ENCODE peak calls at places on chromosomes 2 and 18, in eight cellular contexts. Z is BE2C; R is right cardiac atrium; T is CD8-positive, alpha-beta T cell; E is mammary epithelial cell; I is lower lobe of right lung; C is neuronal stem cell; B is HCT116. L is an unnamed sample. For H3K27me3 and H3K4me1, the result is how much of the 10 kb centered on the place peaks cover.

GRCh38 chr18:60684843-60685513 is 312.4 kb upstream of the MC4R start:
- DNase-seq in E (peak), C (no peak), I (no peak), Z (no peak), T (no peak), B (peak), R (no peak), L (no peak)

GRCh38 chr2:214881647-214882205 is 72.2 kb upstream of the BARD1 start:
- DNase-seq in I (no peak), E (no peak), B (no peak), T (no peak), C (no peak), Z (no peak), R (no peak), L (peak)

GRCh38 chr2:96555146-96555610 is 18.6 kb downstream of the ARID5A start:
- DNase-seq in T (no peak), I (no peak), E (no peak), Z (no peak), R (no peak), B (no peak), C (no peak), L (no peak)

GRCh38 chr2:224909885-224910517 is 132.3 kb downstream of the DOCK10 start:
- DNase-seq in B (no peak), C (no peak), R (peak), T (no peak), I (peak), Z (no peak), E (peak), L (peak)

GRCh38 chr2:159903404-159904126 is 105.6 kb upstream of the CD302 start:
- DNase-seq in I (peak), T (peak), B (no peak), C (no peak), Z (no peak), R (no peak), E (no peak), L (no peak)

GRCh38 chr2:165804719-165805118 is 10.7 kb upstream of the GALNT3 start:
- DNase-seq in R (no peak), T (no peak), Z (no peak), B (no peak), C (no peak), E (peak), I (no peak), L (no peak)

GRCh38 chr2:233209978-233210680 is 41.3 kb upstream of the ATG16L1 start:
- DNase-seq in B (no peak), T (no peak), C (no peak), R (no peak), I (no peak), E (no peak), Z (no peak), L (no peak)

GRCh38 chr2:97712693-97713295 is 582 bp upstream of the ZAP70 start:
- DNase-seq in C (no peak), I (no peak), T (peak), E (no peak), B (no peak), Z (no peak), R (no peak), L (no peak)

GRCh38 chr2:85410584-85411404 is 628 bp upstream of the CAPG start:
- DNase-seq in B (no peak), R (no peak), E (peak), C (no peak), I (no peak), Z (no peak), T (no peak), L (no peak)

GRCh38 chr2:205822578-205822977 is 140.3 kb downstream of the NRP2 start:
- DNase-seq in R (no peak), C (no peak), T (no peak), I (no peak), B (no peak), Z (no peak), E (peak), L (no peak)

GRCh38 chr2:72915907-72916742 is 1.2 kb upstream of the EMX1 start:
- DNase-seq in I (no peak), B (no peak), T (peak), R (no peak), Z (peak), C (peak), E (peak), L (peak)

GRCh38 chr2:54979645-54980044 is 70.6 kb downstream of the RTN4 start:
- DNase-seq in E (peak), I (no peak), B (no peak), Z (no peak), C (no peak), T (no peak), R (no peak), L (no peak)

GRCh38 chr2:179377296-179377695 is 112.7 kb upstream of the SESTD1 start:
- DNase-seq in T (no peak), E (no peak), B (no peak), I (no peak), Z (no peak), R (no peak), C (no peak), L (no peak)

GRCh38 chr2:30359644-30360167 is 87.3 kb upstream of the LCLAT1 start:
- DNase-seq in E (no peak), B (no peak), C (no peak), R (peak), T (no peak), I (peak), Z (peak), L (peak)

GRCh38 chr2:198883604-198884003 is 574.1 kb downstream of the SATB2 start:
- DNase-seq in R (no peak), C (no peak), E (peak), Z (no peak), I (no peak), B (no peak), T (no peak), L (no peak)

GRCh38 chr18:59835656-59836379 is 64.0 kb upstream of the PMAIP1 start:
- DNase-seq in Z (no peak), C (no peak), T (no peak), B (no peak), I (no peak), R (no peak), E (no peak), L (no peak)

GRCh38 chr2:100846716-100847115 is 26.8 kb downstream of the NPAS2 start:
- DNase-seq in I (no peak), Z (no peak), B (no peak), E (no peak), C (no peak), R (no peak), T (no peak), L (no peak)

GRCh38 chr2:100844514-100844913 is 24.6 kb downstream of the NPAS2 start:
- DNase-seq in B (no peak), Z (no peak), C (no peak), E (no peak), T (no peak), R (no peak), I (no peak), L (no peak)

GRCh38 chr2:100840519-100840918 is 20.6 kb downstream of the NPAS2 start:
- DNase-seq in E (no peak), Z (no peak), I (no peak), T (no peak), B (no peak), C (no peak), R (no peak), L (no peak)

GRCh38 chr2:100845141-100845991 is 25.4 kb downstream of the NPAS2 start:
- DNase-seq in C (no peak), B (no peak), Z (no peak), E (no peak), R (peak), T (no peak), I (no peak), L (no peak)

DNA sequence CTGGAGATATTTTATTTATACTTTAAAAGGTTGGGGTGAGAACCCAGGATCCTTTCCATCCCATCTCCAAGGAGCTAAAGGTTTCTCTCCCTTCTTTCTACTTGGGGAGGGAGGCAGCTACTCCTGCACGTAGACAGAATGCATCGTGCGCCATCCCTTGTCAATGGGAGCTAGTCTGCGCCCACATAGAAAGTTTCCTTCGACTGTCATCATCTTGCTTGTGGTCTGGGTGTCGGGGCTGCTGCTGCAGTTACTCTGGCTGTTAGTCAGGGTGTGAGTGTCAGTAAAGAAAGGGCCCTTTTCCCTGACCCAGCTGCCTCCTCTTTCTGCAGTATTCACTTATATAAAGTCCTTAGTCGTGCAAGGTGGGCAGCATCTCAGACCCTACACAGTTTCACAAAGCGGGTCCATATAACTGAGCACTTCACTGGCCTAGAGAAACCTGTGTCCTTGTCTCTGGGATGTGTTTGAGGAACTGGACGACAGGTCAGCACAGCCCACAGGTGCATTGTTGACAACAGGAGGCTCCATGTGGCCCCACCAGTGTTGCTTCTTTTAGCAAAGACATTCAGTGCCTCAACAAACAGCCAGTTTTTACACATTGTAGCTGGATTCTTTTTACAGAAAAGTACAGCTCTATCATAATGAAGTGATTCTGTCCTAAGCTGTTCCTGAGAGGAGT is 22.4 kb downstream of the NPAS2 start:
- DNase-seq in Z (no peak), T (no peak), E (no peak), R (no peak), B (no peak), I (no peak), C (no peak), L (no peak)
- H3K27me3 ChIP-seq in Z (under half), T (under half), E (under half), R (under half), B (under half), I (under half), C (under half), L (under half)

GRCh38 chr2:109109342-109109741 is 19.7 kb upstream of the SH3RF3 start:
- DNase-seq in B (no peak), R (no peak), C (no peak), I (no peak), T (no peak), Z (no peak), E (no peak), L (no peak)
- H3K4me1 ChIP-seq in B (under half), R (under half), C (under half), I (under half), T (under half), Z (under half), E (under half), L (under half)

GRCh38 chr2:46811379-46812310 is 104.0 kb downstream of the MCFD2 start:
- DNase-seq in R (no peak), T (no peak), C (no peak), E (no peak), I (no peak), Z (no peak), B (no peak), L (no peak)
- H3K27me3 ChIP-seq in R (under half), T (under half), C (under half), E (under half), I (under half), Z (under half), B (under half), L (under half)

GRCh38 chr2:28664120-28664842 is 87.3 kb upstream of the PPP1CB start:
- DNase-seq in T (no peak), B (no peak), Z (peak), R (no peak), I (no peak), E (no peak), C (no peak), L (peak)
- H3K4me1 ChIP-seq in T (under half), B (under half), Z (under half), R (under half), I (under half), E (under half), C (under half), L (under half)

GRCh38 chr2:3459185-3460015 is 59.9 kb downstream of the ADI1 start:
- DNase-seq in B (no peak), T (no peak), C (no peak), R (peak), Z (no peak), E (no peak), I (peak), L (peak)

GRCh38 chr2:3462493-3463104 is 56.7 kb downstream of the ADI1 start:
- DNase-seq in B (no peak), E (no peak), T (no peak), R (no peak), Z (peak), I (peak), C (no peak), L (no peak)

GRCh38 chr2:3460161-3460560 is 59.2 kb downstream of the ADI1 start:
- DNase-seq in E (no peak), R (no peak), T (no peak), I (no peak), B (no peak), Z (no peak), C (no peak), L (no peak)

GRCh38 chr2:3461781-3462492 is 57.4 kb downstream of the ADI1 start:
- DNase-seq in B (peak), Z (peak), E (peak), T (peak), R (no peak), I (peak), C (peak), L (peak)

GRCh38 chr2:3460831-3461544 is 58.3 kb downstream of the ADI1 start:
- DNase-seq in I (peak), C (no peak), E (no peak), T (no peak), R (no peak), B (no peak), Z (no peak), L (no peak)
- H3K27me3 ChIP-seq in I (under half), C (under half), E (under half), T (under half), R (under half), B (under half), Z (under half), L (under half)

GRCh38 chr2:127103243-127104165 is 3.5 kb downstream of the BIN1 start:
- DNase-seq in R (no peak), C (no peak), I (no peak), T (no peak), E (no peak), Z (no peak), B (no peak), L (peak)

GRCh38 chr2:127104166-127104660 is 2.7 kb downstream of the BIN1 start:
- DNase-seq in E (no peak), T (no peak), C (no peak), I (no peak), Z (no peak), B (no peak), R (no peak), L (no peak)

GRCh38 chr2:127101048-127101611 is 5.8 kb downstream of the BIN1 start:
- DNase-seq in B (no peak), E (no peak), T (no peak), Z (no peak), R (no peak), I (no peak), C (no peak), L (no peak)

GRCh38 chr2:127101756-127102463 is 5.0 kb downstream of the BIN1 start:
- DNase-seq in T (no peak), C (no peak), R (no peak), Z (no peak), I (peak), B (no peak), E (no peak), L (no peak)

DNA sequence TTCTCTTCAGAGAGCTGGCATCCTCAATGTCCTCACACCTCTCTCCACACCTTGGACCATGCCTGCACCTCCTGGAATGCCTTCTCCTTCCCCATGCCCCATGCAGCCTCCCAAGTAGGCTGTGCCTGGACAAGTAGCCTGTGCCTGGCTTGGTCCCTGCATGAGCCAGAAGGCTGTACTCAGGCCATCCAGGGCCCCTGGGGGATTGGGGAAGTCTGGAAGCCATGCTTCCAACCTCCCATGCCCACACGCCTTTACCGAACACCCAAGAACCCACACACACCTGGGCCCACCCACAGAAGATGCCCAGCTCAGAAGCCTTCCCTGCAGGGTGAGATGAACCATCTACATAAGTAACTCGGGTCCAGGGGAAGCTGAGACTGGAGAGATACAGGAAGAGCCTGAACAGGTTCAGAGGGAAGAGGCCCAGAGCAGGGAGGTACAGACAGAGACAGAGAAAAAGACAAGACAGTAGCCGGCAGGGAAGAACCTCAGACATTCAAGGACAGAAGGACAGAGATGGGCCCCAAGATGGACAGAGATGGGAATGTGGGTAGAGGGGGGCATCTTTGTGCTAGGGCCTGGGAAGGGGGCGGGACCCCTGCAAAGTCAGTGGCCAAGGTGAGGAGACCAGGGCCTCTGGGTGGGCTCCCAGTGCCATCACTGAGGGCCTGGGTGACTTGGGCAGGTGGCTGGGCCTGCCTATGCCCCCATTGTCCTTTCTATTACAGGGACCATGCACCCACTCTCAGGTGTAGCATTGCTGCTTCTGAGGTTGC is 4.3 kb downstream of the BIN1 start:
- DNase-seq in T (no peak), C (no peak), B (no peak), I (peak), Z (no peak), E (no peak), R (no peak), L (no peak)
- H3K4me1 ChIP-seq in T (under half), C (under half), B (under half), I (under half), Z (under half), E (under half), R (under half), L (half or more)

GRCh38 chr2:9215680-9216079 is 9.1 kb downstream of the ASAP2 start:
- DNase-seq in R (no peak), I (no peak), Z (no peak), B (no peak), E (no peak), C (no peak), T (no peak), L (no peak)
- H3K27me3 ChIP-seq in R (under half), I (under half), Z (under half), B (under half), E (under half), C (under half), T (under half), L (under half)

GRCh38 chr2:39413063-39413722 is 23.9 kb downstream of the MAP4K3 start:
- DNase-seq in E (no peak), T (no peak), R (no peak), C (no peak), I (no peak), B (no peak), Z (no peak), L (no peak)

GRCh38 chr2:39408351-39409136 is 28.5 kb downstream of the MAP4K3 start:
- DNase-seq in E (no peak), I (no peak), B (no peak), T (no peak), C (no peak), Z (no peak), R (no peak), L (no peak)

GRCh38 chr2:39407516-39408296 is 29.4 kb downstream of the MAP4K3 start:
- DNase-seq in I (no peak), Z (no peak), T (no peak), R (no peak), C (no peak), E (no peak), B (no peak), L (no peak)

GRCh38 chr2:39409697-39410389 is 27.2 kb downstream of the MAP4K3 start:
- DNase-seq in C (no peak), E (no peak), T (no peak), R (no peak), I (no peak), B (no peak), Z (no peak), L (no peak)

GRCh38 chr2:39411186-39411944 is 25.7 kb downstream of the MAP4K3 start:
- DNase-seq in C (no peak), Z (no peak), E (peak), T (no peak), R (no peak), I (no peak), B (peak), L (peak)
- H3K4me1 ChIP-seq in C (under half), Z (under half), E (under half), T (under half), R (under half), I (half or more), B (under half), L (under half)

DNA sequence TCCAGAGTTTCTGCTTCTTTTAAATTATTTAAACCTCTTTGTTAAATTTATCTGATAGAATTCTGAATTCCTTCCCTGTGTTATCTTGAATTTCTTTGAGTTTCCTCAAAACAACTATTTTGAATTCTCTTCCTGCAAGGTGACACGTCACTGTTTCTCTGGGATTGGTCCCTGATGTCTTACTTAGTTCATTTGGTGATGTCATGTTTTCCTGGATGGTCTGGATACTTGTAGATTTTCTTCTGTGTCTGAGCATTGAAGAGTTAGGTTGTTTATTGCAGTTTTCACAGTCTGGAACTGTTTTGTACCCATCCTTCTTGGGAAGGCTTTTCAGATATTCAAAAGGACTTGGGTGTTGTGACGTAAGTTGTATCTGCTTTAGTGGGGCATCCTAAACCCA is 172.3 kb upstream of the KCNJ3 start:
- DNase-seq in T (no peak), E (no peak), R (no peak), Z (no peak), C (no peak), I (no peak), B (no peak), L (no peak)
- H3K27me3 ChIP-seq in T (under half), E (under half), R (under half), Z (under half), C (under half), I (under half), B (under half), L (under half)